ENCODE peak calls at places on chromosome 15, in six cellular contexts. One of them, this sample, is unnamed.

GRCh38 chr15:70516408-70517193 is 246.8 kb downstream of the UACA start:
- DNase-seq in heart left ventricle: no peak
- DNase-seq in COLO829: no peak
- DNase-seq in left kidney: no peak
- DNase-seq in PC-3: no peak
- DNase-seq in astrocyte of the spinal cord: no peak
- DNase-seq in this sample: no peak

GRCh38 chr15:86164222-86164898 is 84.7 kb downstream of the AGBL1 start:
- DNase-seq in COLO829: peak
- DNase-seq in astrocyte of the spinal cord: no peak
- DNase-seq in heart left ventricle: no peak
- DNase-seq in PC-3: no peak
- DNase-seq in left kidney: peak
- DNase-seq in this sample: no peak

GRCh38 chr15:66369773-66370651 is 13.5 kb upstream of the TIPIN start:
- DNase-seq in COLO829: no peak
- DNase-seq in left kidney: peak
- DNase-seq in PC-3: peak
- DNase-seq in heart left ventricle: no peak
- DNase-seq in astrocyte of the spinal cord: peak
- DNase-seq in this sample: no peak

GRCh38 chr15:51243774-51244173 is 94.6 kb downstream of the CYP19A1 start:
- DNase-seq in COLO829: no peak
- DNase-seq in astrocyte of the spinal cord: peak
- DNase-seq in PC-3: peak
- DNase-seq in heart left ventricle: no peak
- DNase-seq in left kidney: no peak
- DNase-seq in this sample: no peak

GRCh38 chr15:101646652-101647051 is 5.5 kb downstream of the TM2D3 start:
- DNase-seq in COLO829: no peak
- DNase-seq in heart left ventricle: no peak
- DNase-seq in astrocyte of the spinal cord: no peak
- DNase-seq in left kidney: no peak
- DNase-seq in PC-3: no peak
- DNase-seq in this sample: no peak

GRCh38 chr15:62977952-62978811 is 64.4 kb upstream of the TPM1 start:
- DNase-seq in astrocyte of the spinal cord: peak
- DNase-seq in left kidney: no peak
- DNase-seq in PC-3: no peak
- DNase-seq in COLO829: peak
- DNase-seq in heart left ventricle: no peak
- DNase-seq in this sample: no peak

GRCh38 chr15:93467327-93467726 is 378.3 kb upstream of the RGMA start:
- DNase-seq in PC-3: no peak
- DNase-seq in astrocyte of the spinal cord: no peak
- DNase-seq in heart left ventricle: peak
- DNase-seq in left kidney: peak
- DNase-seq in COLO829: no peak
- DNase-seq in this sample: peak

GRCh38 chr15:56733131-56734012 is at the start of gene ZNF280D:
- DNase-seq in heart left ventricle: peak
- DNase-seq in left kidney: peak
- DNase-seq in astrocyte of the spinal cord: peak
- DNase-seq in COLO829: peak
- DNase-seq in PC-3: peak
- DNase-seq in this sample: peak

GRCh38 chr15:78317145-78317836 is 17.9 kb upstream of the SKIC8 start:
- DNase-seq in heart left ventricle: no peak
- DNase-seq in astrocyte of the spinal cord: no peak
- DNase-seq in COLO829: no peak
- DNase-seq in PC-3: peak
- DNase-seq in left kidney: no peak
- DNase-seq in this sample: no peak

GRCh38 chr15:101169457-101170071 is 82.3 kb downstream of the CHSY1 start:
- DNase-seq in heart left ventricle: no peak
- DNase-seq in astrocyte of the spinal cord: peak
- DNase-seq in COLO829: no peak
- DNase-seq in left kidney: no peak
- DNase-seq in PC-3: peak
- DNase-seq in this sample: no peak